ENCODE peak calls at places on chromosomes 2 and 18, in eight cellular contexts. X, E, I, H, Y, F, O and P are unnamed samples.

GRCh38 chr18:67217551-67218166 is 298.9 kb downstream of the DSEL start:
- DNase-seq in O (no peak), X (peak), I (peak), F (peak), Y (peak), E (peak), H (peak), P (peak)

GRCh38 chr2:26647981-26648380 is 6.8 kb upstream of the CIB4 start:
- DNase-seq in O (no peak), Y (no peak), E (no peak), X (no peak), H (no peak), I (no peak), F (no peak), P (no peak)

GRCh38 chr2:65549262-65550036 is 117.0 kb upstream of the SPRED2 start:
- DNase-seq in O (no peak), H (no peak), X (no peak), F (no peak), I (no peak), Y (no peak), E (no peak), P (no peak)

GRCh38 chr18:24016643-24017042 is 2.1 kb downstream of the TTC39C start:
- DNase-seq in Y (no peak), E (no peak), H (no peak), O (no peak), F (no peak), X (peak), I (peak), P (no peak)

GRCh38 chr2:231666171-231667095 is 41.9 kb upstream of the PTMA start:
- DNase-seq in O (peak), I (no peak), H (peak), Y (peak), X (peak), E (peak), F (peak), P (no peak)

GRCh38 chr2:235836416-235837042 is 331.7 kb downstream of the GBX2 start:
- DNase-seq in O (no peak), Y (no peak), X (no peak), E (no peak), F (no peak), I (no peak), H (no peak), P (no peak)

GRCh38 chr18:13429884-13430510 is 211.4 kb downstream of the LDLRAD4 start:
- DNase-seq in F (no peak), X (no peak), E (no peak), Y (no peak), H (no peak), O (no peak), I (no peak), P (no peak)

GRCh38 chr2:237132799-237133198 is 47.1 kb downstream of the COPS8 start:
- DNase-seq in I (no peak), F (peak), O (no peak), X (peak), H (no peak), Y (no peak), E (no peak), P (no peak)

GRCh38 chr2:10194021-10194820 is 71.7 kb downstream of the RRM2 start:
- DNase-seq in E (no peak), Y (peak), H (no peak), O (no peak), F (no peak), X (no peak), I (no peak), P (no peak)

GRCh38 chr2:2623939-2624338 is 292.9 kb upstream of the MYT1L start:
- DNase-seq in F (no peak), I (no peak), O (no peak), X (no peak), Y (no peak), H (no peak), E (no peak), P (no peak)

GRCh38 chr18:9742588-9743131 is 34.6 kb downstream of the RAB31 start:
- DNase-seq in I (no peak), X (no peak), Y (peak), H (no peak), F (no peak), O (no peak), E (no peak), P (no peak)

GRCh38 chr2:68027959-68028358 is 34.8 kb downstream of the C1D start:
- DNase-seq in E (no peak), F (no peak), H (no peak), X (no peak), I (no peak), Y (peak), O (no peak), P (no peak)

GRCh38 chr2:74599676-74600075 is 45.2 kb downstream of the DOK1 start:
- DNase-seq in H (peak), X (no peak), I (no peak), Y (no peak), F (no peak), E (no peak), O (no peak), P (no peak)

GRCh38 chr18:41624461-41624860 is 330.6 kb upstream of the PIK3C3 start:
- DNase-seq in X (no peak), O (no peak), H (no peak), Y (no peak), I (no peak), F (no peak), E (no peak), P (no peak)

GRCh38 chr18:48845174-48845573 is 105.6 kb downstream of the SMAD7 start:
- DNase-seq in H (no peak), X (no peak), E (no peak), O (no peak), Y (no peak), F (no peak), I (no peak), P (no peak)

GRCh38 chr2:241820625-241821384 is 11.8 kb downstream of the NEU4 start:
- DNase-seq in X (no peak), E (no peak), Y (peak), H (no peak), F (no peak), I (no peak), O (no peak), P (no peak)

GRCh38 chr2:9266711-9267110 is 60.1 kb downstream of the ASAP2 start:
- DNase-seq in O (no peak), Y (peak), F (no peak), X (no peak), H (no peak), I (no peak), E (no peak), P (no peak)

GRCh38 chr2:240481720-240482119 is 46.3 kb downstream of the GPC1 start:
- DNase-seq in I (no peak), F (no peak), X (no peak), H (no peak), Y (no peak), O (no peak), E (peak), P (no peak)

GRCh38 chr2:174495365-174496012 is 8.7 kb upstream of the GPR155 start:
- DNase-seq in F (no peak), X (no peak), E (peak), Y (no peak), I (no peak), H (no peak), O (no peak), P (no peak)

GRCh38 chr18:49457616-49458015 is 2.8 kb downstream of the DYM start:
- DNase-seq in O (no peak), E (no peak), F (no peak), X (no peak), I (no peak), Y (no peak), H (no peak), P (no peak)